ENCODE peak calls at places on chromosomes 12 and 14, in six cellular contexts. E, G, W, S, N and K are unnamed samples.

GRCh38 chr12:108333898-108334699 is 5.0 kb downstream of the CMKLR1 start:
- DNase-seq in W (no peak), N (no peak), E (no peak), G (peak; percentile 56), S (peak; percentile 63), K (no peak)

GRCh38 chr12:109656681-109657262 is 56.9 kb upstream of the FAM222A start:
- DNase-seq in E (no peak), S (no peak), N (no peak), G (no peak), W (no peak), K (peak; percentile 99)

GRCh38 chr12:104175726-104176247 is 37.8 kb upstream of the NFYB start:
- DNase-seq in G (no peak), N (no peak), S (no peak), W (no peak), E (no peak), K (no peak)

GRCh38 chr14:75563931-75564330 is 14.5 kb upstream of the FLVCR2 start:
- DNase-seq in G (no peak), N (no peak), W (no peak), E (no peak), S (no peak), K (no peak)

GRCh38 chr14:26281280-26281998 is 316.4 kb downstream of the NOVA1 start:
- DNase-seq in S (no peak), G (no peak), E (peak; percentile 96), W (peak; percentile 91), N (no peak), K (no peak)

GRCh38 chr14:90091393-90091792 is 29.6 kb downstream of the KCNK13 start:
- DNase-seq in S (no peak), N (no peak), W (no peak), E (peak; percentile 80), G (peak; percentile 32), K (no peak)

GRCh38 chr14:102095231-102095870 is 8.5 kb upstream of the HSP90AA1 start:
- DNase-seq in N (no peak), G (no peak), E (no peak), S (no peak), W (no peak), K (no peak)

GRCh38 chr14:75531256-75531655 is 9.0 kb downstream of the BATF start:
- DNase-seq in E (no peak), N (no peak), W (no peak), S (no peak), G (no peak), K (no peak)

GRCh38 chr12:122799635-122800243 is 25.4 kb downstream of the CCDC62 start:
- DNase-seq in S (no peak), E (no peak), W (no peak), N (no peak), G (no peak), K (no peak)

GRCh38 chr12:107235600-107235999 is 142.3 kb upstream of the CRY1 start:
- DNase-seq in N (no peak), E (no peak), G (no peak), S (no peak), W (no peak), K (no peak)
- H3K4me3 ChIP-seq in N (no peak overlapping the region), E (no peak overlapping the region), G (no peak overlapping the region), S (no peak overlapping the region), W (no peak overlapping the region), K (no peak overlapping the region)

GRCh38 chr12:113113397-113113796 is 22.2 kb downstream of the RASAL1 start:
- DNase-seq in N (no peak), S (no peak), E (no peak), G (no peak), W (no peak), K (no peak)
- H3K4me3 ChIP-seq in N (no peak overlapping the region), S (no peak overlapping the region), E (no peak overlapping the region), G (no peak overlapping the region), W (no peak overlapping the region), K (no peak overlapping the region)

GRCh38 chr12:65508281-65509035 is 230.0 kb downstream of the MSRB3 start:
- DNase-seq in E (no peak), W (no peak), G (no peak), N (no peak), S (no peak), K (no peak)

GRCh38 chr12:65501935-65502334 is 223.5 kb downstream of the MSRB3 start:
- DNase-seq in E (no peak), N (no peak), S (no peak), G (no peak), W (no peak), K (no peak)

GRCh38 chr12:65501093-65501621 is 222.7 kb downstream of the MSRB3 start:
- DNase-seq in S (peak; percentile 72), N (peak; percentile 56), W (no peak), E (peak; percentile 91), G (no peak), K (no peak)

GRCh38 chr12:65504417-65504816 is 225.9 kb downstream of the MSRB3 start:
- DNase-seq in S (no peak), G (no peak), N (no peak), E (no peak), W (no peak), K (no peak)

DNA sequence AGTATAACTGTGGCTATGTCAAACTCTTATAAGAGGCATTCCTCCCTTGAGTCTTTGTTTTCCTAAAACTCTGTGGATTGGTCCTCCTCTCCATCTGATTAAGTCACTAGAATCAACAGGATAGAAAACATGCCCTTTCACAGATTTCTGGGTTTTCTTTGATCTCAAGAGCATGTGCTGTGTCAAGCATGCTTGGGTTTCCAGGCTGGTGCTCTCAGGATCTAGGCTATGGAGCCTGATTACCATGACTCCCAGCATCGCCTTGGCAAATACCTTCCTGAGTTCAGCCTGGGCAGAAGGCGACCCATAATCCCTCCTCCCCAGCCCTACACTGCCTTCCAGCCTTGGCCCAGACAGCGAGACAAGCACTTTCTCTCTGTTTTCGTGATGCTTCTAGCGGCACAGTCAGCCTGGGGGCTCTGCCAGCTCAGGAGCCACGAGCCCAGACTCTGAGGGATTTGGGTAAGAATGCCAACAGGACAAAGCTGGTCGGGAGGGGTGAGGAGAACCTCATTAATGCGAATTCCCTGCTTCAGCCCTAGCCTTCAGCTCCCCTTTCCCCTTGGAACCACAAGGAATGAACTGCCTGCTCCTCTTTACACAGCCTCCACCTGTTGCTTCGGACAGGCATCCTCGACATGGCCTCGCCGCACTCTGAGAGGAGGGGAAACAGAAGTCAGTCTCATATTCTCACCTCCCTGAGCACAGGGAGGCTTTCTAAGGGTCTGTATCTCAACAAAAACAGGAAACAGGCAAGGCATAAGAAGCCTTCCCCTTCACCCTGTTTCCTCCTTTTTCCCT is 227.0 kb downstream of the MSRB3 start:
- DNase-seq in S (no peak), W (no peak), G (no peak), N (no peak), E (no peak), K (no peak)
- H3K4me3 ChIP-seq in S (no peak overlapping the region), W (no peak overlapping the region), G (no peak overlapping the region), N (no peak overlapping the region), E (no peak overlapping the region), K (no peak overlapping the region)

DNA sequence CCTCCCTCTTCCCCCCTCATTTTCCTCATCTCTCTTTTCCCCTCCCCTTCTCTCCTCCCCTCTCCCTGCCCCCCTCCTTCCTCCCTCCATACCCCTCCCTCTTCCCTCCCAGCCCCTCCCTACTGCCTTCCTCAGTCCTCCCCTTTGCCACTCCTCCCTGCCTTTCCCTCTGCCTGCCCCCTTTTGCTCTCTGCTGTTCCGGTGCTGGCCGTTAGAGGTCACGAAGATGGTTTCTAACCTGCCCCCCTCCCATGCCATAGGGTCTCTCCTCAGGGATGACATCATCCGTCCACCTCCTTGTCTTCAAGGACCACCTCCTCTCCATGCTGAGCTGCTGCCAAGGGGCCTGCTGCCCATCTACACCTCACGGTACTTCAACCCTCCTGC is 2.5 kb downstream of the MEG3 start:
- DNase-seq in S (no peak), W (no peak), E (no peak), G (no peak), N (no peak), K (peak; percentile 60)
- H3K4me3 ChIP-seq in S (no peak overlapping the region), W (no peak overlapping the region), E (peak overlapping the region; percentile 77), G (peak overlapping the region; percentile 85), N (no peak overlapping the region), K (peak overlapping the region; percentile 92)

DNA sequence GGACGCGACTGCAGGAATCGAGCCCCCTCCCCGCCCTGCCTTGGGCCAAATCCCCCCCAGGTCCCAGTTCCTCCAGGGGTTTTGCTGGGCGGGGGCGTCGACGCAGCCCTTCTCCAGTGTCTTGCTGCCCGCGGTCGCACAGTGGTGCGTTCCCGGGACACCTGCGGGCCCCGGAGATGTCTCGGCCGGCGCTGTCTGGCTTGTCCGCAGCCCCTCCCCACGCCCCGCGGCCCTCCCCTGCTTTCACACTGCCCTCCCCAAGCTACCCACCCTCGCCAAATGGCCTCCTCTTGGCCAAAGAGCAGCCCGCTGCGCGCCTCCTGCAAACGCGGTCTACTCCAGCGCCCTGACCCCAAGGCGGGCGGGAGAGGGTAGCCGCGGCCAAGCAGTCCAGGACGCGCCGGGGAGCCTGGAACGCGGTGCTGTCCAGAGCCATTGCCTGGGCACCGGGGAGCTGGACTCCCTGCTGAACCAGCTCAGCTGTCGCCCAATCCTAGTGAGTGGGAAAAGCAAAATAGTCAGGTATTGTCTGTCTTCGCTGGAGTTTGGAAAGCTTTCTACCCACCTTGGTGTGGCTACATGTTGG is 122.0 kb downstream of the AACS start:
- DNase-seq in G (no peak), E (peak; percentile 18), W (no peak), S (no peak), N (no peak), K (no peak)
- H3K4me3 ChIP-seq in G (peak overlapping the region; percentile 51), E (peak overlapping the region; percentile 63), W (peak overlapping the region; percentile 47), S (peak overlapping the region; percentile 35), N (no peak overlapping the region), K (no peak overlapping the region)

DNA sequence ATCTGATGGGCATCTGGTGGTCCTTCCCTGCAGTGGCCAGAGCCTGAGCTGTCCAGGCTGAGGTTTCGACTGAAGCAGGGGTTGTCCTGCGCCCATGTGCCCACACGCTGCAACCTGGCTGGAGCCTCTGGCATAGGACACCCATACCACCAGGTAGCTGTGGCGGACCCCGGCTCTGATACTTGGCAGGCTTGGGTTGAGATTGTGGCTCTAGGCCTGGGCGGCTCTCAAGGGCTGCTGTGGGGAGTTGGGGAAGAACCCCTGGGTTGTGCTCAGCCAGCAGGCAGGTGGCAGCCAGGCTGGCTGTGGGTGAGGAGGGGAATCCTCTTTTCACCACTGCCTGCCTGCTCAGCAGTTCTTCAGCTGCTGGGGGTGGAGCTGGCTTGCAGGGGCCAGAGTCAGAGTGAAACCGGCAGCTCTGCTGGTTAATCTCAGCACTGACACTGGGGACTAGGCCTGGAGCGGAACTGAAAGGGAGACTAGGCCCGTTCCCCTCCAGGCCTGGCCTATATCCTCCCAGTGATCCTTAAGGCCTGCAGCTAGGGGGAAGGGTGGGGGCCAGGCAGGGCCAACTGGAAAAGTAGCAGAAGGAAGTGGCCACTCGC is 39.1 kb downstream of the SH2B3 start:
- DNase-seq in W (no peak), G (no peak), N (no peak), E (peak; percentile 28), S (peak; percentile 85), K (peak; percentile 63)
- H3K4me3 ChIP-seq in W (no peak overlapping the region), G (no peak overlapping the region), N (no peak overlapping the region), E (no peak overlapping the region), S (no peak overlapping the region), K (no peak overlapping the region)

DNA sequence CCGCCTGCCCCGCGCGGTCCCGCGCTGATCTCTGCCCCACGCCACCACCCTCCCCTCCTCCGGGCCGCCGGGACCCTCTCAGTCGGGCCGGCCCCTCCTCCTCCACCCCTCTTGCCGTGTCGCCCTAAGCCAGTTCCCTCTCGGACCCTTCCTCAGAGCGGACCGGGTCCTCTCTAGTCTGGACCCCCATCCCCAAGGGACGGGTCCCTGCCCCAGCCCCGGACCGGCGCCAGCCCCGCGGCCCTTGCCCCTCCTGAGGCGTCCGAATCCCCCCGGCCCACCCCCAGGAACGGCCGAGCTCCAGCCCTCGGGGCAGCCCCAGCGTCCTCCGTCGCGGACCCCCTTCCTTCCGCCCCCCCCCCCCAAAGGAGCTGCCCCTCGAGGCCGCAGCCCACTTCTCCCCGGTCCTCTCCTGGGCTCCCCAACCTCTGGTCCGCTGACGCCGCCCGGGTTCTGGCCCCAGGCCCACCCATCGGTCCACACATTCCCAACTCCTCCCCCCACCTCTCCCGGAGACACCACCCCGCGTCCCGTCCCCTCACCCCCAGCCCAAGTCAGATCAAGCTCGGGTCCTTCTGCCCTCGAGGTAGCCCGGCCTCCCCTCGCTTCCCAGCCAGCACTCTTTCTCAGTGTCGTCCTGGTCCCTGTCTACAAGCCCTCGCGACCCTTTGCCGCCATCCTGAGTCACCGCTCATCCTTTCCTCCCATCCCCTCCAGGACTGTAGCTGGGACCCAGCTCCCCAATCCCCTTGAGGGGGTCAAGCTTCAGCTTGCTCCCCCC is 690 bp downstream of the PPP4R4 start:
- DNase-seq in E (no peak), S (peak; percentile 70), G (no peak), N (peak; percentile 72), W (no peak), K (peak; percentile 24)
- H3K4me3 ChIP-seq in E (peak overlapping the region; percentile 64), S (peak overlapping the region; percentile 53), G (peak overlapping the region; percentile 65), N (peak overlapping the region; percentile 57), W (peak overlapping the region; percentile 70), K (peak overlapping the region; percentile 40)